ENCODE peak calls at places on chromosomes 7 and 10, in nine cellular contexts. C, B, M, Q, X, P, T, U and R are unnamed samples.

GRCh38 chr10:36725581-36726520 is 399.5 kb upstream of the ANKRD30A start:
- DNase-seq in C (peak), B (peak), M (peak), Q (no peak), X (peak), P (peak), T (no peak), U (peak), R (peak)

GRCh38 chr7:54839538-54840213 is 80.7 kb upstream of the SEC61G start:
- DNase-seq in C (peak), B (no peak), M (peak), Q (peak), X (no peak), P (peak), T (no peak), U (peak), R (peak)

GRCh38 chr7:46209611-46210170 is 288.6 kb upstream of the IGFBP3 start:
- DNase-seq in C (no peak), B (no peak), M (no peak), Q (no peak), X (no peak), P (no peak), T (no peak), U (no peak), R (no peak)

GRCh38 chr10:102523250-102524029 is 19.7 kb downstream of the SUFU start:
- DNase-seq in C (no peak), B (no peak), M (no peak), Q (peak), X (no peak), P (no peak), T (no peak), U (peak), R (peak)

GRCh38 chr10:31011017-31011659 is 20.5 kb downstream of the ZNF438 start:
- DNase-seq in C (no peak), B (no peak), M (no peak), Q (no peak), X (no peak), P (no peak), T (no peak), U (no peak), R (peak)

GRCh38 chr10:126227762-126228134 is 160.5 kb downstream of the ADAM12 start:
- DNase-seq in C (no peak), B (no peak), M (peak), Q (no peak), X (no peak), P (no peak), T (no peak), U (peak), R (no peak)

GRCh38 chr10:74035324-74035723 is 37.4 kb downstream of the VCL start:
- DNase-seq in C (no peak), B (no peak), M (no peak), Q (no peak), X (no peak), P (no peak), T (no peak), U (no peak), R (no peak)

GRCh38 chr10:52755297-52756062 is 17.1 kb downstream of the MBL2 start:
- DNase-seq in C (peak), B (no peak), M (peak), Q (no peak), X (peak), P (no peak), T (no peak), U (peak), R (peak)

GRCh38 chr7:146150153-146150552 is 33.6 kb downstream of the CNTNAP2 start:
- DNase-seq in C (no peak), B (no peak), M (no peak), Q (no peak), X (no peak), P (no peak), T (no peak), U (peak), R (no peak)

GRCh38 chr10:12707461-12708185 is 293.9 kb downstream of the CCDC3 start:
- DNase-seq in C (peak), B (peak), M (peak), Q (peak), X (peak), P (peak), T (no peak), U (peak), R (no peak)

GRCh38 chr7:132045002-132045401 is 488.6 kb upstream of the PODXL start:
- DNase-seq in C (no peak), B (no peak), M (no peak), Q (no peak), X (no peak), P (no peak), T (no peak), U (no peak), R (no peak)

GRCh38 chr7:152341039-152341913 is 94.5 kb downstream of the KMT2C start:
- DNase-seq in C (peak), B (peak), M (peak), Q (no peak), X (peak), P (no peak), T (no peak), U (peak), R (peak)

GRCh38 chr7:66326501-66327180 is 121.5 kb downstream of the TPST1 start:
- DNase-seq in C (no peak), B (no peak), M (peak), Q (no peak), X (no peak), P (no peak), T (no peak), U (peak), R (no peak)

GRCh38 chr7:65444899-65445823 is 71.5 kb downstream of the ZNF92 start:
- DNase-seq in C (no peak), B (no peak), M (no peak), Q (no peak), X (no peak), P (no peak), T (no peak), U (no peak), R (no peak)

GRCh38 chr7:5596046-5596895 is 172.6 kb upstream of the TNRC18 start:
- DNase-seq in C (peak), B (peak), M (peak), Q (peak), X (peak), P (no peak), T (peak), U (peak), R (peak)

GRCh38 chr10:62396864-62397263 is 22.7 kb downstream of the ZNF365 start:
- DNase-seq in C (no peak), B (no peak), M (no peak), Q (no peak), X (no peak), P (no peak), T (no peak), U (no peak), R (no peak)

GRCh38 chr10:19817251-19818046 is 1.2 kb downstream of the PLXDC2 start:
- DNase-seq in C (peak), B (no peak), M (peak), Q (peak), X (peak), P (peak), T (no peak), U (no peak), R (peak)

GRCh38 chr10:112759519-112759918 is 190.5 kb upstream of the TCF7L2 start:
- DNase-seq in C (no peak), B (no peak), M (no peak), Q (no peak), X (no peak), P (no peak), T (no peak), U (no peak), R (no peak)

GRCh38 chr10:33190406-33190805 is 144.1 kb downstream of the NRP1 start:
- DNase-seq in C (no peak), B (no peak), M (no peak), Q (no peak), X (no peak), P (no peak), T (no peak), U (no peak), R (no peak)

GRCh38 chr7:112238852-112239610 is 32.5 kb downstream of the ZNF277 start:
- DNase-seq in C (no peak), B (no peak), M (no peak), Q (no peak), X (no peak), P (no peak), T (no peak), U (peak), R (no peak)

GRCh38 chr7:120927454-120928103 is 23.0 kb upstream of the ING3 start:
- DNase-seq in C (no peak), B (no peak), M (no peak), Q (no peak), X (no peak), P (no peak), T (no peak), U (no peak), R (no peak)

GRCh38 chr7:43591551-43592180 is 8.8 kb downstream of the STK17A start:
- DNase-seq in C (no peak), B (no peak), M (no peak), Q (no peak), X (no peak), P (no peak), T (no peak), U (peak), R (no peak)

GRCh38 chr10:113527181-113527580 is 25.7 kb upstream of the HABP2 start:
- DNase-seq in C (no peak), B (no peak), M (peak), Q (no peak), X (no peak), P (no peak), T (no peak), U (no peak), R (peak)

GRCh38 chr10:69392481-69393000 is 24.2 kb downstream of the TACR2 start:
- DNase-seq in C (peak), B (peak), M (peak), Q (peak), X (peak), P (peak), T (peak), U (peak), R (peak)

GRCh38 chr7:150381785-150382122 is 2.6 kb downstream of the ZNF775 start:
- DNase-seq in C (no peak), B (no peak), M (no peak), Q (no peak), X (no peak), P (no peak), T (no peak), U (no peak), R (no peak)

GRCh38 chr10:113875212-113875611 is 20.8 kb downstream of the NHLRC2 start:
- DNase-seq in C (no peak), B (no peak), M (no peak), Q (no peak), X (no peak), P (no peak), T (no peak), U (no peak), R (no peak)

GRCh38 chr7:155643804-155644177 is 670 bp upstream of the RBM33 start:
- DNase-seq in C (no peak), B (no peak), M (no peak), Q (no peak), X (no peak), P (no peak), T (no peak), U (no peak), R (no peak)

GRCh38 chr10:127736915-127737562 is at the start of gene FOXI2:
- DNase-seq in C (no peak), B (no peak), M (no peak), Q (no peak), X (no peak), P (no peak), T (no peak), U (no peak), R (no peak)

GRCh38 chr7:4158406-4158805 is 523.7 kb upstream of the FOXK1 start:
- DNase-seq in C (no peak), B (no peak), M (no peak), Q (no peak), X (no peak), P (no peak), T (no peak), U (no peak), R (no peak)

GRCh38 chr10:60989400-60989876 is 45.5 kb upstream of the RHOBTB1 start:
- DNase-seq in C (no peak), B (peak), M (no peak), Q (no peak), X (no peak), P (no peak), T (no peak), U (no peak), R (no peak)

GRCh38 chr10:117997673-117998072 is 49.1 kb downstream of the RAB11FIP2 start:
- DNase-seq in C (no peak), B (no peak), M (no peak), Q (no peak), X (no peak), P (no peak), T (no peak), U (peak), R (no peak)